ENCODE peak calls at places on chromosomes 16 and 17, in six cellular contexts. One of them, this sample, is unnamed.

GRCh38 chr17:35387496-35387895 is 14.1 kb upstream of the SLFN11 start:
- DNase-seq in T1000: no peak
- DNase-seq in NCI-H1417: no peak
- DNase-seq in prostate gland: no peak
- DNase-seq in fibroblast of the aortic adventitia: no peak
- DNase-seq in GM03348: no peak
- DNase-seq in this sample: no peak

GRCh38 chr16:28168991-28169554 is 42.7 kb downstream of the XPO6 start:
- DNase-seq in T1000: no peak
- DNase-seq in NCI-H1417: no peak
- DNase-seq in prostate gland: no peak
- DNase-seq in fibroblast of the aortic adventitia: no peak
- DNase-seq in GM03348: no peak
- DNase-seq in this sample: no peak

GRCh38 chr17:70808596-70808995 is 639.3 kb downstream of the KCNJ2 start:
- DNase-seq in T1000: no peak
- DNase-seq in NCI-H1417: no peak
- DNase-seq in prostate gland: no peak
- DNase-seq in fibroblast of the aortic adventitia: no peak
- DNase-seq in GM03348: no peak
- DNase-seq in this sample: no peak

GRCh38 chr17:77140878-77141767 is at the start of gene SEC14L1:
- DNase-seq in T1000: no peak
- DNase-seq in NCI-H1417: peak
- DNase-seq in prostate gland: peak
- DNase-seq in fibroblast of the aortic adventitia: peak
- DNase-seq in GM03348: no peak
- DNase-seq in this sample: peak

GRCh38 chr17:15779119-15779518 is 47.0 kb downstream of the TBC1D26 start:
- DNase-seq in T1000: no peak
- DNase-seq in NCI-H1417: no peak
- DNase-seq in prostate gland: no peak
- DNase-seq in fibroblast of the aortic adventitia: no peak
- DNase-seq in GM03348: no peak
- DNase-seq in this sample: no peak

GRCh38 chr16:65908568-65908967 is 457.9 kb upstream of the CDH5 start:
- DNase-seq in T1000: no peak
- DNase-seq in NCI-H1417: peak
- DNase-seq in prostate gland: no peak
- DNase-seq in fibroblast of the aortic adventitia: no peak
- DNase-seq in GM03348: no peak
- DNase-seq in this sample: no peak

GRCh38 chr16:57367111-57367752 is 5.1 kb upstream of the CX3CL1 start:
- DNase-seq in T1000: no peak
- DNase-seq in NCI-H1417: peak
- DNase-seq in prostate gland: peak
- DNase-seq in fibroblast of the aortic adventitia: peak
- DNase-seq in GM03348: peak
- DNase-seq in this sample: no peak

GRCh38 chr17:72788950-72789585 is 303.4 kb downstream of the SLC39A11 start:
- DNase-seq in T1000: no peak
- DNase-seq in NCI-H1417: peak
- DNase-seq in prostate gland: no peak
- DNase-seq in fibroblast of the aortic adventitia: peak
- DNase-seq in GM03348: no peak
- DNase-seq in this sample: no peak

GRCh38 chr17:6749519-6749918 is 6.3 kb upstream of the XAF1 start:
- DNase-seq in T1000: no peak
- DNase-seq in NCI-H1417: peak
- DNase-seq in prostate gland: no peak
- DNase-seq in fibroblast of the aortic adventitia: peak
- DNase-seq in GM03348: no peak
- DNase-seq in this sample: no peak